ENCODE peak calls at places on chromosomes 13 and 19, in five cellular contexts. One of them, this sample, is unnamed.

GRCh38 chr13:95437561-95437960 is 115.0 kb upstream of the CLDN10 start:
- DNase-seq in sigmoid colon: no peak
- DNase-seq in Panc1: no peak
- DNase-seq in stomach: no peak
- DNase-seq in breast epithelium: no peak
- DNase-seq in this sample: no peak

GRCh38 chr13:98103942-98104880 is 38.7 kb upstream of the FARP1 start:
- DNase-seq in Panc1: no peak
- DNase-seq in sigmoid colon: no peak
- DNase-seq in breast epithelium: no peak
- DNase-seq in stomach: no peak
- DNase-seq in this sample: no peak

GRCh38 chr19:42370068-42370520 is 20.0 kb downstream of the CNFN start:
- DNase-seq in breast epithelium: no peak
- DNase-seq in sigmoid colon: no peak
- DNase-seq in Panc1: no peak
- DNase-seq in stomach: no peak
- DNase-seq in this sample: no peak

GRCh38 chr19:45110811-45111210 is 17.8 kb downstream of the PPP1R37 start:
- DNase-seq in sigmoid colon: no peak
- DNase-seq in breast epithelium: no peak
- DNase-seq in stomach: no peak
- DNase-seq in Panc1: no peak
- DNase-seq in this sample: no peak

GRCh38 chr13:84844473-84844872 is 954.7 kb downstream of the SLITRK6 start:
- DNase-seq in stomach: no peak
- DNase-seq in breast epithelium: no peak
- DNase-seq in Panc1: no peak
- DNase-seq in sigmoid colon: no peak
- DNase-seq in this sample: peak; percentile 4

GRCh38 chr19:53879145-53880037 is 2.6 kb upstream of the PRKCG start:
- DNase-seq in stomach: peak; percentile 90
- DNase-seq in breast epithelium: peak; percentile 87
- DNase-seq in sigmoid colon: peak; percentile 96
- DNase-seq in Panc1: no peak
- DNase-seq in this sample: no peak

GRCh38 chr13:104416973-104417372 is 1350.8 kb upstream of the SLC10A2 start:
- DNase-seq in Panc1: no peak
- DNase-seq in stomach: no peak
- DNase-seq in sigmoid colon: no peak
- DNase-seq in breast epithelium: no peak
- DNase-seq in this sample: no peak

GRCh38 chr19:42465827-42466280 is 23.1 kb upstream of the CXCL17 start:
- DNase-seq in stomach: no peak
- DNase-seq in Panc1: no peak
- DNase-seq in breast epithelium: no peak
- DNase-seq in sigmoid colon: no peak
- DNase-seq in this sample: no peak

DNA sequence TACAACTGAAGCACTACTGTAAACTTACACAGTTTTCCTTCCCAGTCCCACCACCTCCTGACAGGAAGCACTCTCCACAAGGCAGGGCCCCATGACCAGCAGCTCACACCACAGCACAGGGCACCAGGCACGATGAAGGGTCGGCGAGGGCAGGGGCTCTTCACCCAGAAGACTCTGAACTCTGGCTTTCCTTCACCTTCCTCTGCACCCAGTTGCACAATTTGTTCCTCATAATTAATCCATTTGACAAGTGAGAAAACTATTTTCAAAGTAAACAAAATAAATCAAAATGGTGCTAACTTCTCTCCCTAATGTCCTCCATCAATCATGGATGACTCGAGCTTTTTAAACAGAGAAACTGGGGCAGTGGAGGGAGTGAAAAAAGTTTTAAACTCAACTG is 568.7 kb downstream of the UQCRFS1 start:
- DNase-seq in breast epithelium: no peak
- DNase-seq in sigmoid colon: no peak
- DNase-seq in Panc1: no peak
- DNase-seq in stomach: no peak
- DNase-seq in this sample: no peak
- TF ChIP-seq POLR2AphosphoS5 in breast epithelium: no peak
- TF ChIP-seq POLR2AphosphoS5 in sigmoid colon: no peak
- TF ChIP-seq POLR2AphosphoS5 in Panc1: no peak
- TF ChIP-seq POLR2AphosphoS5 in stomach: no peak
- TF ChIP-seq POLR2AphosphoS5 in this sample: no peak

GRCh38 chr13:37701306-37701705 is 102.7 kb upstream of the POSTN start:
- DNase-seq in Panc1: no peak
- DNase-seq in stomach: no peak
- DNase-seq in breast epithelium: no peak
- DNase-seq in sigmoid colon: no peak
- DNase-seq in this sample: no peak
- TF ChIP-seq POLR2AphosphoS5 in Panc1: no peak
- TF ChIP-seq POLR2AphosphoS5 in stomach: no peak
- TF ChIP-seq POLR2AphosphoS5 in breast epithelium: no peak
- TF ChIP-seq POLR2AphosphoS5 in sigmoid colon: no peak
- TF ChIP-seq POLR2AphosphoS5 in this sample: no peak

GRCh38 chr19:35115538-35115951 is at the start of gene FXYD3:
- DNase-seq in stomach: peak; percentile 57
- DNase-seq in Panc1: no peak
- DNase-seq in breast epithelium: no peak
- DNase-seq in sigmoid colon: no peak
- DNase-seq in this sample: no peak
- TF ChIP-seq POLR2AphosphoS5 in stomach: no peak
- TF ChIP-seq POLR2AphosphoS5 in Panc1: no peak
- TF ChIP-seq POLR2AphosphoS5 in breast epithelium: no peak
- TF ChIP-seq POLR2AphosphoS5 in sigmoid colon: peak; percentile 71
- TF ChIP-seq POLR2AphosphoS5 in this sample: no peak

GRCh38 chr19:4650159-4650558 is 10.8 kb downstream of the TNFAIP8L1 start:
- DNase-seq in stomach: no peak
- DNase-seq in sigmoid colon: no peak
- DNase-seq in Panc1: no peak
- DNase-seq in breast epithelium: no peak
- DNase-seq in this sample: no peak

GRCh38 chr19:4645718-4646117 is 6.4 kb downstream of the TNFAIP8L1 start:
- DNase-seq in sigmoid colon: no peak
- DNase-seq in breast epithelium: no peak
- DNase-seq in Panc1: no peak
- DNase-seq in stomach: no peak
- DNase-seq in this sample: no peak

GRCh38 chr19:4647676-4648644 is 8.6 kb downstream of the TNFAIP8L1 start:
- DNase-seq in sigmoid colon: peak; percentile 90
- DNase-seq in stomach: no peak
- DNase-seq in Panc1: no peak
- DNase-seq in breast epithelium: no peak
- DNase-seq in this sample: no peak

GRCh38 chr19:4652075-4652474 is 12.8 kb downstream of the TNFAIP8L1 start:
- DNase-seq in sigmoid colon: no peak
- DNase-seq in Panc1: no peak
- DNase-seq in breast epithelium: no peak
- DNase-seq in stomach: no peak
- DNase-seq in this sample: no peak

GRCh38 chr19:4649392-4650094 is 10.2 kb downstream of the TNFAIP8L1 start:
- DNase-seq in sigmoid colon: no peak
- DNase-seq in Panc1: no peak
- DNase-seq in breast epithelium: no peak
- DNase-seq in stomach: no peak
- DNase-seq in this sample: no peak
- TF ChIP-seq POLR2AphosphoS5 in sigmoid colon: no peak
- TF ChIP-seq POLR2AphosphoS5 in Panc1: no peak
- TF ChIP-seq POLR2AphosphoS5 in breast epithelium: no peak
- TF ChIP-seq POLR2AphosphoS5 in stomach: no peak
- TF ChIP-seq POLR2AphosphoS5 in this sample: no peak

GRCh38 chr19:14405758-14406644 is 13.1 kb downstream of the DDX39A start:
- DNase-seq in stomach: peak; percentile 91
- DNase-seq in sigmoid colon: peak; percentile 93
- DNase-seq in Panc1: no peak
- DNase-seq in breast epithelium: peak; percentile 89
- DNase-seq in this sample: peak; percentile 89

GRCh38 chr19:14406645-14407331 is 12.4 kb downstream of the DDX39A start:
- DNase-seq in Panc1: no peak
- DNase-seq in sigmoid colon: no peak
- DNase-seq in stomach: no peak
- DNase-seq in breast epithelium: no peak
- DNase-seq in this sample: no peak

GRCh38 chr19:14409157-14410053 is 9.7 kb downstream of the DDX39A start:
- DNase-seq in Panc1: no peak
- DNase-seq in sigmoid colon: no peak
- DNase-seq in stomach: no peak
- DNase-seq in breast epithelium: no peak
- DNase-seq in this sample: no peak

GRCh38 chr19:14408641-14409120 is 10.5 kb downstream of the DDX39A start:
- DNase-seq in Panc1: no peak
- DNase-seq in breast epithelium: no peak
- DNase-seq in sigmoid colon: no peak
- DNase-seq in stomach: no peak
- DNase-seq in this sample: no peak

DNA sequence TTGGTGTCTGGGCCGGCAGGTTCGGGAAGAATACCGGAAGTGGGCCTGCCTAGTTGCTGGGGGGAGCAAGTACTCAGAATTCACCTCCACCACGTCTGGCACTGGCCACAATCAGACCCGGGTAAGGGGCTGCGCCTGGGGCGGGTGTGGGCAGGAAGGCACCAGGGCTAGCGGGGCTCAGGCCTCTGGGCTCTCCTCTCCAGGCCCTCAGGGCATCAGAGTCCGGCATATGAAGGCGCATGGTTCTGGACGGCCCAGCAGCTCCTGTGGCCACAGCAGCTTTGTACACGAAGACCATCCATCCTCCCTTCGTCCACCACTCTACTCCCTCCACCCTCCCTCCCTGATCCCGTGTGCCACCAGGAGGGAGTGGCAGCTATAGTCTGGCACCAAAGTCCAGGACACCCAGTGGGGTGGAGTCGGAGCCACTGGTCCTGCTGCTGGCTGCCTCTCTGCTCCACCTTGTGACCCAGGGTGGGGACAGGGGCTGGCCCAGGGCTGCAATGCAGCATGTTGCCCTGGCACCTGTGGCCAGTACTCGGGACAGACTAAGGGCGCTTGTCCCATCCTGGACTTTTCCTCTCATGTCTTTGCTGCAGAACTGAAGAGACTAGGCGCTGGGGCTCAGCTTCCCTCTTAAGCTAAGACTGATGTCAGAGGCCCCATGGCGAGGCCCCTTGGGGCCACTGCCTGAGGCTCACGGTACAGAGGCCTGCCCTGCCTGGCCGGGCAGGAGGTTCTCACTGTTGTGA is 11.1 kb downstream of the DDX39A start:
- DNase-seq in stomach: peak; percentile 58
- DNase-seq in Panc1: no peak
- DNase-seq in breast epithelium: no peak
- DNase-seq in sigmoid colon: no peak
- DNase-seq in this sample: no peak
- TF ChIP-seq POLR2AphosphoS5 in stomach: no peak
- TF ChIP-seq POLR2AphosphoS5 in Panc1: peak; percentile 75
- TF ChIP-seq POLR2AphosphoS5 in breast epithelium: no peak
- TF ChIP-seq POLR2AphosphoS5 in sigmoid colon: no peak
- TF ChIP-seq POLR2AphosphoS5 in this sample: peak; percentile 35

GRCh38 chr13:46600943-46601311 is 48.0 kb downstream of the LRCH1 start:
- DNase-seq in Panc1: no peak
- DNase-seq in sigmoid colon: no peak
- DNase-seq in stomach: no peak
- DNase-seq in breast epithelium: no peak
- DNase-seq in this sample: no peak
- TF ChIP-seq POLR2AphosphoS5 in Panc1: no peak
- TF ChIP-seq POLR2AphosphoS5 in sigmoid colon: no peak
- TF ChIP-seq POLR2AphosphoS5 in stomach: no peak
- TF ChIP-seq POLR2AphosphoS5 in breast epithelium: no peak
- TF ChIP-seq POLR2AphosphoS5 in this sample: no peak

DNA sequence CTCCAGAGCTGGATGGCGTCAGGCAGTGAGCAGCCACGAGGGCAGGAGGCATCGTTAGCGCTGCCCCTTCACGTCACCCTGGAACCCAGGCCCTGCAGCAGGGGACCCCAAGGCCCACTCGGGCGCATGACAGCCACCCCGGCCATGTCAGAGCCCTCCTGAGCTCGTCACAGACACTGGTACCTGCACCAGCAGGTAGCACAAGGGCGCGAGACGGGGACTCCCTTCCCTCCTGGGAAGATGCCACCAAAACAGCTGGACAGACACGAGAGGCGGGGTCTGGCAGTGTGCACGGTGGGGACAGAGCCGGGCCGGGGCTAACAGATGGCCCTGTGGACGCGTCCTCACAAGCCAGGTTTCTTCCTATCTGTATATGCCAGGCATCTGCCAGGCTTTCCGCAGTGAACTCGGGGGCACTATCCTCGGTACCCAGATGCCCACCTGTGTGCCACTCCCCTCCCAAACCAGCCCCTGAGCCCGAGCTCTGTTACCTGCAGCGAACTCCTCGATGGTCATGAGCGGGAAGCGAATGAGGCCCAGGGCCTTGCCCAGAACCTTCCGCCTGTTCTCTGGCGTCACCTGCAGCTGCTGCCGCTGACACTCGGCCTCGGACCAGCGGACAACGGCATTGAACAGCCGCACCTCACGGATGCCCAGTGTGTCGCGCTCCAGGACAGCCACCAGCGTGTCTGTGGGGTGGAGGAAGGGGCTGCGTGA is 25.8 kb downstream of the BTBD2 start:
- DNase-seq in breast epithelium: no peak
- DNase-seq in Panc1: no peak
- DNase-seq in stomach: no peak
- DNase-seq in sigmoid colon: no peak
- DNase-seq in this sample: no peak
- TF ChIP-seq POLR2AphosphoS5 in breast epithelium: no peak
- TF ChIP-seq POLR2AphosphoS5 in Panc1: no peak
- TF ChIP-seq POLR2AphosphoS5 in stomach: no peak
- TF ChIP-seq POLR2AphosphoS5 in sigmoid colon: no peak
- TF ChIP-seq POLR2AphosphoS5 in this sample: no peak

GRCh38 chr13:110447801-110448200 is 113.7 kb downstream of the RAB20 start:
- DNase-seq in breast epithelium: no peak
- DNase-seq in sigmoid colon: no peak
- DNase-seq in Panc1: no peak
- DNase-seq in stomach: no peak
- DNase-seq in this sample: no peak
- TF ChIP-seq POLR2AphosphoS5 in breast epithelium: no peak
- TF ChIP-seq POLR2AphosphoS5 in sigmoid colon: no peak
- TF ChIP-seq POLR2AphosphoS5 in Panc1: no peak
- TF ChIP-seq POLR2AphosphoS5 in stomach: no peak
- TF ChIP-seq POLR2AphosphoS5 in this sample: no peak

This sample was measured in HCT116.